ENCODE peak calls at places on chromosomes 1 and 21, in five cellular contexts. One of them, this sample, is unnamed.

GRCh38 chr1:41866285-41866684 is 52.4 kb downstream of the HIVEP3 start:
- DNase-seq in RWPE1: no peak
- DNase-seq in fibroblast of lung: no peak
- DNase-seq in coronary artery: no peak
- DNase-seq in stomach: no peak
- DNase-seq in this sample: no peak

GRCh38 chr1:179042087-179042486 is 16.4 kb downstream of the FAM20B start:
- DNase-seq in fibroblast of lung: no peak
- DNase-seq in stomach: no peak
- DNase-seq in coronary artery: no peak
- DNase-seq in RWPE1: no peak
- DNase-seq in this sample: no peak

GRCh38 chr21:45910548-45911221 is 70.9 kb upstream of the COL6A1 start:
- DNase-seq in RWPE1: peak
- DNase-seq in stomach: no peak
- DNase-seq in coronary artery: no peak
- DNase-seq in fibroblast of lung: no peak
- DNase-seq in this sample: no peak

GRCh38 chr1:34125721-34126380 is 39.2 kb downstream of the CSMD2 start:
- DNase-seq in stomach: no peak
- DNase-seq in fibroblast of lung: peak
- DNase-seq in coronary artery: peak
- DNase-seq in RWPE1: no peak
- DNase-seq in this sample: no peak

GRCh38 chr1:26412180-26412840 is 1.7 kb downstream of the LIN28A start:
- DNase-seq in fibroblast of lung: no peak
- DNase-seq in stomach: no peak
- DNase-seq in coronary artery: no peak
- DNase-seq in RWPE1: no peak
- DNase-seq in this sample: no peak

GRCh38 chr1:110118636-110119396 is 6.6 kb downstream of the UBL4B start:
- DNase-seq in stomach: no peak
- DNase-seq in fibroblast of lung: peak
- DNase-seq in coronary artery: no peak
- DNase-seq in RWPE1: no peak
- DNase-seq in this sample: no peak

GRCh38 chr1:89358287-89358893 is 5.5 kb upstream of the GBP6 start:
- DNase-seq in coronary artery: no peak
- DNase-seq in fibroblast of lung: peak
- DNase-seq in stomach: peak
- DNase-seq in RWPE1: peak
- DNase-seq in this sample: peak

GRCh38 chr1:155981266-155982088 is 3.1 kb upstream of the ARHGEF2 start:
- DNase-seq in fibroblast of lung: peak
- DNase-seq in RWPE1: peak
- DNase-seq in coronary artery: no peak
- DNase-seq in stomach: no peak
- DNase-seq in this sample: peak

GRCh38 chr1:202575906-202576653 is 134.2 kb downstream of the SYT2 start:
- DNase-seq in RWPE1: no peak
- DNase-seq in coronary artery: no peak
- DNase-seq in stomach: no peak
- DNase-seq in fibroblast of lung: peak
- DNase-seq in this sample: no peak

GRCh38 chr1:65946376-65946775 is 153.7 kb downstream of the PDE4B start:
- DNase-seq in coronary artery: no peak
- DNase-seq in stomach: no peak
- DNase-seq in fibroblast of lung: no peak
- DNase-seq in RWPE1: no peak
- DNase-seq in this sample: no peak

GRCh38 chr21:42145569-42146250 is 73.2 kb upstream of the ABCG1 start:
- DNase-seq in fibroblast of lung: peak
- DNase-seq in coronary artery: peak
- DNase-seq in RWPE1: peak
- DNase-seq in stomach: peak
- DNase-seq in this sample: peak

GRCh38 chr1:245698116-245698515 is 543.3 kb downstream of the KIF26B start:
- DNase-seq in RWPE1: no peak
- DNase-seq in coronary artery: no peak
- DNase-seq in fibroblast of lung: no peak
- DNase-seq in stomach: no peak
- DNase-seq in this sample: no peak

GRCh38 chr1:109661391-109661790 is 5.5 kb downstream of the GSTM4 start:
- DNase-seq in stomach: no peak
- DNase-seq in RWPE1: no peak
- DNase-seq in coronary artery: no peak
- DNase-seq in fibroblast of lung: no peak
- DNase-seq in this sample: no peak

GRCh38 chr1:154474802-154475201 is 27.2 kb upstream of the TDRD10 start:
- DNase-seq in RWPE1: peak
- DNase-seq in fibroblast of lung: peak
- DNase-seq in stomach: peak
- DNase-seq in coronary artery: no peak
- DNase-seq in this sample: peak

GRCh38 chr1:177571485-177572076 is 398.3 kb downstream of the SEC16B start:
- DNase-seq in stomach: peak
- DNase-seq in fibroblast of lung: no peak
- DNase-seq in RWPE1: no peak
- DNase-seq in coronary artery: no peak
- DNase-seq in this sample: no peak

GRCh38 chr21:46667735-46668380 is 32.4 kb downstream of the PRMT2 start:
- DNase-seq in coronary artery: no peak
- DNase-seq in stomach: no peak
- DNase-seq in fibroblast of lung: peak
- DNase-seq in RWPE1: peak
- DNase-seq in this sample: no peak

GRCh38 chr1:57019240-57019805 is 53.5 kb upstream of the C8B start:
- DNase-seq in coronary artery: no peak
- DNase-seq in stomach: no peak
- DNase-seq in RWPE1: no peak
- DNase-seq in fibroblast of lung: no peak
- DNase-seq in this sample: no peak

GRCh38 chr1:181038399-181038873 is 4.7 kb downstream of the MR1 start:
- DNase-seq in coronary artery: no peak
- DNase-seq in stomach: peak
- DNase-seq in fibroblast of lung: peak
- DNase-seq in RWPE1: peak
- DNase-seq in this sample: peak

GRCh38 chr1:29352719-29353420 is 116.5 kb downstream of the PTPRU start:
- DNase-seq in RWPE1: no peak
- DNase-seq in coronary artery: no peak
- DNase-seq in fibroblast of lung: no peak
- DNase-seq in stomach: no peak
- DNase-seq in this sample: no peak

GRCh38 chr1:56509713-56510641 is 69.4 kb downstream of the PLPP3 start:
- DNase-seq in fibroblast of lung: no peak
- DNase-seq in RWPE1: no peak
- DNase-seq in coronary artery: no peak
- DNase-seq in stomach: no peak
- DNase-seq in this sample: no peak

GRCh38 chr1:38958967-38959366 is 17.3 kb upstream of the RHBDL2 start:
- DNase-seq in RWPE1: peak
- DNase-seq in coronary artery: no peak
- DNase-seq in stomach: no peak
- DNase-seq in fibroblast of lung: peak
- DNase-seq in this sample: no peak

GRCh38 chr1:97331165-97331564 is 589.7 kb downstream of the DPYD start:
- DNase-seq in stomach: no peak
- DNase-seq in RWPE1: no peak
- DNase-seq in coronary artery: no peak
- DNase-seq in fibroblast of lung: no peak
- DNase-seq in this sample: no peak

GRCh38 chr1:156118175-156118868 is 3.8 kb downstream of the LMNA start:
- DNase-seq in coronary artery: no peak
- DNase-seq in stomach: peak
- DNase-seq in fibroblast of lung: no peak
- DNase-seq in RWPE1: no peak
- DNase-seq in this sample: peak

GRCh38 chr1:56024155-56024554 is 555.2 kb downstream of the PLPP3 start:
- DNase-seq in fibroblast of lung: no peak
- DNase-seq in stomach: no peak
- DNase-seq in RWPE1: peak
- DNase-seq in coronary artery: no peak
- DNase-seq in this sample: no peak

DNA sequence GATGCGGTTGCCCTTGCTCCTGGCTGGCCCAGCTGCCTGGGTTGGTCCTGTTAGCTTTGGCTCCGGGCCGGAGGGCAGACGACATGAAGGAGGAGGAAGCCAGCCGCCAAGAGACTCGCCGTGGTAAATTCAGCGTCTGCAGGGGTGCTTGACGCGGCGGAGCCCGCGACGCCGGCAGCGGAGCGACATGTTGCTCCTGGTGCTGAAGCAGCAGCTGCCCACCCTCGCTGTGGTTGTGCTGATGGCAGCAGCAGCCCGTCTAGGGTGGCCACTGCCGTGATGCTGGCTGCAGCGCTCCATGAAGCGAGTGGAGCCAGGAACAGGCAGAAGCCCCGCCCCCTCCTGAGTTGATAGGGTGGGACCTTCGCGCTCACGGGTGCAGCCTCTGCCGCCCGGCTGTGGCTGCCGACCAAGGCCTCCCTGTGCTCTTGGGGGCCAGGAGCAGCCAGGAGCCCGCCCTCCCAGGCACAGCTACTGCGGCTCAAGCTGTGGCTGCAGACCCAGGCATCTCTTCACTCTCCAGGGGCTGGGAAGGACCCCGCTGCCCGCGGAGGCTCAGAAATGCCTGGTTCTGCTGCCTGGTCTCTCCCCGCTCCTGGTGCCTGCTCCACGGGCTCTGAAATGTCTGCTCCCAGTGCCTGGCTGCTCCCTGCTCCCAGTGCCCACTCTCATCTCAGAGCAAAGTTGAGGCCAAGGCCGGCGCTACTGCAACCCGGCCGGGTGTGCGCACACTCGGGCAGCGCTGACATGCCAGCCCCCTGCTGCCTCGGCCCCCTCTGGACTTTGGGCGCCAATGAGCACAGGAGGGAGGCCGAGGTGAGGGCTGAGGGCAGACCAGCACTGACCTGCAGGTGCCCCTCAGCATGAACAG is 4.4 kb upstream of the ZNF692 start:
- DNase-seq in stomach: peak
- DNase-seq in coronary artery: peak
- DNase-seq in RWPE1: peak
- DNase-seq in fibroblast of lung: peak
- DNase-seq in this sample: peak
- H3K27ac ChIP-seq in stomach: peak
- H3K27ac ChIP-seq in coronary artery: peak
- H3K27ac ChIP-seq in RWPE1: peak
- H3K27ac ChIP-seq in fibroblast of lung: no peak
- H3K27ac ChIP-seq in this sample: peak

GRCh38 chr1:93619507-93620168 is 62.0 kb downstream of the BCAR3 start:
- DNase-seq in fibroblast of lung: no peak
- DNase-seq in RWPE1: no peak
- DNase-seq in stomach: no peak
- DNase-seq in coronary artery: no peak
- DNase-seq in this sample: no peak
- TF ChIP-seq CTCF in fibroblast of lung: no peak
- TF ChIP-seq CTCF in RWPE1: no peak
- TF ChIP-seq CTCF in stomach: no peak
- TF ChIP-seq CTCF in coronary artery: no peak
- TF ChIP-seq CTCF in this sample: no peak

GRCh38 chr1:237281481-237281880 is 239.5 kb downstream of the RYR2 start:
- DNase-seq in RWPE1: no peak
- DNase-seq in fibroblast of lung: no peak
- DNase-seq in coronary artery: no peak
- DNase-seq in stomach: no peak
- DNase-seq in this sample: no peak

GRCh38 chr1:237287876-237288517 is 246.0 kb downstream of the RYR2 start:
- DNase-seq in fibroblast of lung: no peak
- DNase-seq in RWPE1: no peak
- DNase-seq in stomach: no peak
- DNase-seq in coronary artery: no peak
- DNase-seq in this sample: no peak

GRCh38 chr1:237279629-237280028 is 237.6 kb downstream of the RYR2 start:
- DNase-seq in fibroblast of lung: no peak
- DNase-seq in stomach: no peak
- DNase-seq in RWPE1: no peak
- DNase-seq in coronary artery: no peak
- DNase-seq in this sample: no peak

DNA sequence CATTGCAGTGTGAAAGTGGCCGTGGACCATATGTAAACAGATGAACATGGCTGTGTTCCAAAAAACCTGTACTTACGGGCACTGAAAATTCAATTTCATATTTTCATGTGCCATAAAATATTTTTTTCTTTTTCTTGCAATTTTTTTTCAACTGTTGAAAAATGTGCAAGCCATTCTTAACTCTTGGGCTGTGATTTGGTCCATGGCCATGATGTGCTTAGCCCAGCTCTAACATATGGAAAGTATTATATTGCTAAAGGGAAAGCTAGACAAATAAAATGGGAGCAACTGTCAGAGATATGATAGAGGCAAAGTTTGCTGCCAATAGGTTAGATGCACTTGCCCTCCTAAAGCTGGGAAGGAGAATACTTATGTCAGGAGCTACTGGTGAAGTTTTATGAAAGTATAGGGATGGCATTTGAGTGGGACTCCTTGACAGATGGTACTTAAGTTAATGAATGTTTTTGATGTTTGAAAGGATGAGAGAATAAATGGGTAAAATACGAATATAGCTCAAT is 240.3 kb downstream of the RYR2 start:
- DNase-seq in RWPE1: no peak
- DNase-seq in stomach: no peak
- DNase-seq in fibroblast of lung: no peak
- DNase-seq in coronary artery: no peak
- DNase-seq in this sample: no peak
- H3K27ac ChIP-seq in RWPE1: no peak
- H3K27ac ChIP-seq in stomach: no peak
- H3K27ac ChIP-seq in fibroblast of lung: no peak
- H3K27ac ChIP-seq in coronary artery: no peak
- H3K27ac ChIP-seq in this sample: no peak

GRCh38 chr21:29166333-29166732 is 35.9 kb downstream of the MAP3K7CL start:
- DNase-seq in coronary artery: no peak
- DNase-seq in RWPE1: no peak
- DNase-seq in stomach: no peak
- DNase-seq in fibroblast of lung: no peak
- DNase-seq in this sample: no peak

GRCh38 chr21:29172282-29172681 is 41.8 kb downstream of the MAP3K7CL start:
- DNase-seq in stomach: no peak
- DNase-seq in fibroblast of lung: no peak
- DNase-seq in coronary artery: no peak
- DNase-seq in RWPE1: no peak
- DNase-seq in this sample: no peak

GRCh38 chr21:29166853-29167252 is 36.4 kb downstream of the MAP3K7CL start:
- DNase-seq in RWPE1: no peak
- DNase-seq in stomach: no peak
- DNase-seq in coronary artery: no peak
- DNase-seq in fibroblast of lung: no peak
- DNase-seq in this sample: no peak

GRCh38 chr21:29170935-29171334 is 40.5 kb downstream of the MAP3K7CL start:
- DNase-seq in RWPE1: no peak
- DNase-seq in coronary artery: no peak
- DNase-seq in stomach: no peak
- DNase-seq in fibroblast of lung: no peak
- DNase-seq in this sample: no peak

DNA sequence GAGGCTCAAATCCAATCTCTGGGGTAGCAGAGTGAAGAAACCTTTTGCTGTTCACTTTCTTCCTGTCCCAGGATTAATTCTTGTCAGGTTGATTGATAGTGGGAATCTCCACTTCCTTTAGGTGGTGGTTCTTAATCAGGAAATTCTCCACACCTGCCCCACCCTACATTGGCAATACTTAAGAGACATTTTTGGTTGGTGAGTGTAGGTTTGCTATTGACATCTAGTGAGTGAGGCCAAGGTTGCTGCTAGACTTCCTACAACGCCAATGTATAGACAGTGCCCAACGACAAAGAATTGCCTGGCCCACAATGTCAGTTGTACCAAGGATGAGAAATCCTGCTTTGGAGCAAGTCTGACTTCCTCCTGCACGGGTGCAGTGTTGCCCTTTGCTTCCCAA is 38.4 kb downstream of the MAP3K7CL start:
- DNase-seq in coronary artery: no peak
- DNase-seq in RWPE1: peak
- DNase-seq in fibroblast of lung: peak
- DNase-seq in stomach: no peak
- DNase-seq in this sample: no peak
- TF ChIP-seq CTCF in coronary artery: no peak
- TF ChIP-seq CTCF in RWPE1: no peak
- TF ChIP-seq CTCF in fibroblast of lung: no peak
- TF ChIP-seq CTCF in stomach: no peak
- TF ChIP-seq CTCF in this sample: no peak

This sample was measured in transverse colon.